ENCODE peak calls at places on chromosome 20, in five cellular contexts. One of them, this sample, is unnamed.

GRCh38 chr20:33719989-33720709 is at the start of gene PXMP4:
- DNase-seq in activated CD4-positive, alpha-beta T cell treated with anti-CD3 and anti-CD28 coated beads, Interleukin-2, amount 50 U/mL, for 1 hour: peak; percentile 76
- DNase-seq in EH: peak; percentile 98
- DNase-seq in CD4-positive, alpha-beta T cell: peak; percentile 81
- DNase-seq in nephron progenitor cell: peak; percentile 68
- DNase-seq in this sample: peak; percentile 98

GRCh38 chr20:21719592-21720214 is 14.2 kb downstream of the PAX1 start:
- DNase-seq in CD4-positive, alpha-beta T cell: no peak
- DNase-seq in activated CD4-positive, alpha-beta T cell treated with anti-CD3 and anti-CD28 coated beads, Interleukin-2, amount 50 U/mL, for 1 hour: peak; percentile 23
- DNase-seq in nephron progenitor cell: peak; percentile 80
- DNase-seq in EH: peak; percentile 23
- DNase-seq in this sample: peak; percentile 70

GRCh38 chr20:24608926-24609667 is 139.7 kb downstream of the SYNDIG1 start:
- DNase-seq in activated CD4-positive, alpha-beta T cell treated with anti-CD3 and anti-CD28 coated beads, Interleukin-2, amount 50 U/mL, for 1 hour: no peak
- DNase-seq in EH: peak; percentile 25
- DNase-seq in nephron progenitor cell: no peak
- DNase-seq in CD4-positive, alpha-beta T cell: no peak
- DNase-seq in this sample: no peak

GRCh38 chr20:39269493-39270217 is 307.5 kb downstream of the DHX35 start:
- DNase-seq in EH: no peak
- DNase-seq in activated CD4-positive, alpha-beta T cell treated with anti-CD3 and anti-CD28 coated beads, Interleukin-2, amount 50 U/mL, for 1 hour: no peak
- DNase-seq in nephron progenitor cell: no peak
- DNase-seq in CD4-positive, alpha-beta T cell: no peak
- DNase-seq in this sample: no peak

GRCh38 chr20:63750807-63751470 is 11.4 kb downstream of the SLC2A4RG start:
- DNase-seq in activated CD4-positive, alpha-beta T cell treated with anti-CD3 and anti-CD28 coated beads, Interleukin-2, amount 50 U/mL, for 1 hour: peak; percentile 64
- DNase-seq in CD4-positive, alpha-beta T cell: peak; percentile 64
- DNase-seq in nephron progenitor cell: no peak
- DNase-seq in EH: no peak
- DNase-seq in this sample: no peak

GRCh38 chr20:44295995-44296394 is 15.0 kb downstream of the FITM2 start:
- DNase-seq in EH: no peak
- DNase-seq in CD4-positive, alpha-beta T cell: no peak
- DNase-seq in activated CD4-positive, alpha-beta T cell treated with anti-CD3 and anti-CD28 coated beads, Interleukin-2, amount 50 U/mL, for 1 hour: no peak
- DNase-seq in nephron progenitor cell: no peak
- DNase-seq in this sample: no peak

GRCh38 chr20:35307666-35308653 is 15.7 kb upstream of the FAM83C start:
- DNase-seq in CD4-positive, alpha-beta T cell: no peak
- DNase-seq in activated CD4-positive, alpha-beta T cell treated with anti-CD3 and anti-CD28 coated beads, Interleukin-2, amount 50 U/mL, for 1 hour: no peak
- DNase-seq in nephron progenitor cell: no peak
- DNase-seq in EH: peak; percentile 96
- DNase-seq in this sample: peak; percentile 45

GRCh38 chr20:32524871-32525501 is 60.1 kb downstream of the NOL4L start:
- DNase-seq in EH: no peak
- DNase-seq in CD4-positive, alpha-beta T cell: no peak
- DNase-seq in activated CD4-positive, alpha-beta T cell treated with anti-CD3 and anti-CD28 coated beads, Interleukin-2, amount 50 U/mL, for 1 hour: no peak
- DNase-seq in nephron progenitor cell: no peak
- DNase-seq in this sample: no peak

GRCh38 chr20:44736170-44737021 is 9.3 kb upstream of the KCNK15 start:
- DNase-seq in EH: peak; percentile 84
- DNase-seq in activated CD4-positive, alpha-beta T cell treated with anti-CD3 and anti-CD28 coated beads, Interleukin-2, amount 50 U/mL, for 1 hour: no peak
- DNase-seq in CD4-positive, alpha-beta T cell: no peak
- DNase-seq in nephron progenitor cell: peak; percentile 35
- DNase-seq in this sample: peak; percentile 68

GRCh38 chr20:38969708-38970107 is 7.6 kb downstream of the DHX35 start:
- DNase-seq in EH: peak; percentile 62
- DNase-seq in activated CD4-positive, alpha-beta T cell treated with anti-CD3 and anti-CD28 coated beads, Interleukin-2, amount 50 U/mL, for 1 hour: no peak
- DNase-seq in nephron progenitor cell: no peak
- DNase-seq in CD4-positive, alpha-beta T cell: no peak
- DNase-seq in this sample: no peak

GRCh38 chr20:20603339-20603990 is 109.0 kb downstream of the RALGAPA2 start:
- DNase-seq in CD4-positive, alpha-beta T cell: no peak
- DNase-seq in activated CD4-positive, alpha-beta T cell treated with anti-CD3 and anti-CD28 coated beads, Interleukin-2, amount 50 U/mL, for 1 hour: no peak
- DNase-seq in nephron progenitor cell: peak; percentile 25
- DNase-seq in EH: no peak
- DNase-seq in this sample: no peak

GRCh38 chr20:48194578-48194977 is 409.3 kb upstream of the SULF2 start:
- DNase-seq in nephron progenitor cell: no peak
- DNase-seq in EH: no peak
- DNase-seq in activated CD4-positive, alpha-beta T cell treated with anti-CD3 and anti-CD28 coated beads, Interleukin-2, amount 50 U/mL, for 1 hour: no peak
- DNase-seq in CD4-positive, alpha-beta T cell: no peak
- DNase-seq in this sample: no peak

GRCh38 chr20:5780233-5781217 is 30.3 kb downstream of the SHLD1 start:
- DNase-seq in activated CD4-positive, alpha-beta T cell treated with anti-CD3 and anti-CD28 coated beads, Interleukin-2, amount 50 U/mL, for 1 hour: no peak
- DNase-seq in CD4-positive, alpha-beta T cell: no peak
- DNase-seq in nephron progenitor cell: no peak
- DNase-seq in EH: peak; percentile 63
- DNase-seq in this sample: no peak